ENCODE peak calls at places on chromosomes 11 and 22, in six cellular contexts. U, Y, X, C, Q and H are unnamed samples. For H3K4me1, the result is how much of the 10 kb centered on the place peaks cover.

GRCh38 chr22:24350627-24351026 is 76.8 kb upstream of the ADORA2A start:
- DNase-seq in U (no peak), Q (no peak), X (no peak), Y (no peak), C (no peak), H (no peak)

GRCh38 chr11:79414644-79415317 is 26.0 kb downstream of the TENM4 start:
- DNase-seq in U (peak), C (no peak), X (no peak), Q (no peak), Y (no peak), H (no peak)

GRCh38 chr11:61587541-61587941 is 6.7 kb upstream of the SYT7 start:
- DNase-seq in Y (no peak), X (no peak), U (peak), Q (no peak), C (peak), H (no peak)

GRCh38 chr11:70399681-70400112 is 1.4 kb downstream of the CTTN start:
- DNase-seq in Y (peak), C (peak), Q (peak), U (peak), X (peak), H (peak)

GRCh38 chr11:420054-420910 is 5.5 kb upstream of the SIGIRR start:
- DNase-seq in Q (no peak), C (no peak), X (no peak), U (no peak), Y (no peak), H (no peak)

GRCh38 chr11:85627332-85627997 is at the start of gene DLG2:
- DNase-seq in X (no peak), C (no peak), Q (peak), U (no peak), Y (no peak), H (no peak)

GRCh38 chr22:47417699-47418098 is 655.2 kb downstream of the TBC1D22A start:
- DNase-seq in Y (no peak), C (no peak), U (no peak), X (no peak), Q (no peak), H (no peak)

GRCh38 chr11:26286472-26287066 is 45.4 kb upstream of the ANO3 start:
- DNase-seq in U (no peak), C (no peak), Q (peak), Y (no peak), X (peak), H (no peak)

GRCh38 chr11:110463153-110463552 is 33.4 kb downstream of the FDX1 start:
- DNase-seq in Y (peak), X (peak), U (no peak), C (peak), Q (peak), H (no peak)

GRCh38 chr22:50396751-50397370 is 53.7 kb downstream of the PPP6R2 start:
- DNase-seq in U (no peak), X (peak), Q (no peak), Y (no peak), C (no peak), H (no peak)

GRCh38 chr11:117877120-117877784 is 794 bp upstream of the FXYD6 start:
- DNase-seq in X (no peak), C (no peak), Y (no peak), Q (no peak), U (peak), H (no peak)

GRCh38 chr22:27748355-27749168 is 53.0 kb downstream of the MN1 start:
- DNase-seq in Y (no peak), U (peak), Q (no peak), X (no peak), C (no peak), H (no peak)

GRCh38 chr11:45366196-45366595 is 80.1 kb upstream of the SYT13 start:
- DNase-seq in Q (no peak), X (no peak), U (no peak), C (no peak), Y (no peak), H (no peak)

GRCh38 chr22:50218996-50219727 is 18.4 kb downstream of the SELENOO start:
- DNase-seq in U (peak), X (peak), Q (peak), C (peak), Y (peak), H (no peak)

GRCh38 chr11:10930224-10930960 is 72.5 kb upstream of the ZBED5 start:
- DNase-seq in Y (no peak), Q (no peak), U (no peak), X (no peak), C (no peak), H (peak)

GRCh38 chr11:116211166-116211565 is 561.6 kb downstream of the BUD13 start:
- DNase-seq in Q (no peak), U (no peak), C (no peak), Y (no peak), X (no peak), H (no peak)

GRCh38 chr11:113647108-113647507 is 59.0 kb downstream of the TMPRSS5 start:
- DNase-seq in Y (no peak), X (no peak), U (no peak), C (peak), Q (no peak), H (no peak)

GRCh38 chr11:130024356-130024755 is 21.7 kb upstream of the PRDM10 start:
- DNase-seq in C (no peak), X (no peak), U (no peak), Y (no peak), Q (no peak), H (no peak)

GRCh38 chr22:22925795-22926358 is 38.3 kb downstream of the IGLL5 start:
- DNase-seq in Y (no peak), X (no peak), C (peak), U (no peak), Q (no peak), H (no peak)

GRCh38 chr22:48889209-48889830 is 938.4 kb downstream of the BRD1 start:
- DNase-seq in U (no peak), Y (no peak), Q (no peak), C (no peak), X (no peak), H (no peak)

GRCh38 chr11:31236052-31236652 is 133.4 kb downstream of the DCDC1 start:
- DNase-seq in Y (no peak), U (no peak), C (no peak), Q (no peak), X (peak), H (no peak)

GRCh38 chr11:19697721-19698121 is 14.9 kb upstream of the NAV2 start:
- DNase-seq in U (no peak), Q (no peak), Y (no peak), X (no peak), C (no peak), H (no peak)

GRCh38 chr22:23242473-23243001 is 62.2 kb downstream of the BCR start:
- DNase-seq in Q (no peak), Y (no peak), X (no peak), U (no peak), C (no peak), H (no peak)

GRCh38 chr11:45042560-45042959 is 91.9 kb upstream of the TP53I11 start:
- DNase-seq in X (peak), C (no peak), Y (no peak), Q (peak), U (no peak), H (no peak)

GRCh38 chr11:19723572-19724342 is 11.1 kb downstream of the NAV2 start:
- DNase-seq in C (no peak), Y (no peak), Q (peak), X (no peak), U (no peak), H (no peak)

GRCh38 chr11:61533401-61533800 is 24.9 kb downstream of the LRRC10B start:
- DNase-seq in U (no peak), C (no peak), X (no peak), Q (no peak), Y (no peak), H (no peak)

GRCh38 chr11:71078482-71078881 is 173.9 kb downstream of the SHANK2 start:
- DNase-seq in X (peak), Y (no peak), Q (no peak), U (no peak), C (no peak), H (no peak)

GRCh38 chr22:19540394-19540793 is 16.2 kb upstream of the CLDN5 start:
- DNase-seq in Q (no peak), C (no peak), X (no peak), U (no peak), Y (no peak), H (no peak)

GRCh38 chr11:129636926-129637325 is 178.7 kb upstream of the TMEM45B start:
- DNase-seq in U (no peak), Q (no peak), X (no peak), Y (no peak), C (no peak), H (no peak)

GRCh38 chr22:21775061-21775460 is 39.5 kb upstream of the YPEL1 start:
- DNase-seq in Q (no peak), U (no peak), C (peak), X (no peak), Y (no peak), H (no peak)

GRCh38 chr11:3153291-3153861 is 11.7 kb downstream of the OSBPL5 start:
- DNase-seq in X (no peak), U (peak), Y (peak), C (no peak), Q (no peak), H (no peak)

GRCh38 chr22:27492566-27493201 is 308.9 kb downstream of the MN1 start:
- DNase-seq in U (no peak), X (no peak), C (no peak), Y (no peak), Q (no peak), H (no peak)

GRCh38 chr11:28919194-28919593 is 811.0 kb downstream of the METTL15 start:
- DNase-seq in Q (no peak), U (no peak), Y (no peak), C (no peak), X (no peak), H (no peak)

GRCh38 chr22:24156146-24156914 is 25.0 kb upstream of the SUSD2 start:
- DNase-seq in Q (peak), C (no peak), X (no peak), Y (no peak), U (no peak), H (no peak)

GRCh38 chr11:108647701-108648527 is 17.0 kb upstream of the DDX10 start:
- DNase-seq in X (peak), C (peak), Q (peak), U (peak), Y (no peak), H (no peak)

GRCh38 chr11:9745411-9746211 is 81.7 kb downstream of the SWAP70 start:
- DNase-seq in X (no peak), C (no peak), U (no peak), Q (no peak), Y (no peak), H (no peak)

GRCh38 chr11:9747229-9747628 is 83.4 kb downstream of the SWAP70 start:
- DNase-seq in Y (no peak), U (no peak), C (no peak), Q (no peak), X (no peak), H (no peak)

GRCh38 chr11:9748361-9748970 is 84.6 kb downstream of the SWAP70 start:
- DNase-seq in U (no peak), Q (peak), C (peak), Y (no peak), X (peak), H (no peak)

GRCh38 chr11:9750551-9750950 is 86.7 kb downstream of the SWAP70 start:
- DNase-seq in Q (no peak), Y (no peak), X (no peak), U (no peak), C (no peak), H (no peak)

GRCh38 chr11:9747816-9748215 is 83.9 kb downstream of the SWAP70 start:
- DNase-seq in U (no peak), Q (no peak), X (no peak), Y (no peak), C (no peak), H (no peak)
- H3K4me1 ChIP-seq in U (under half), Q (under half), X (under half), Y (under half), C (under half), H (under half)

DNA sequence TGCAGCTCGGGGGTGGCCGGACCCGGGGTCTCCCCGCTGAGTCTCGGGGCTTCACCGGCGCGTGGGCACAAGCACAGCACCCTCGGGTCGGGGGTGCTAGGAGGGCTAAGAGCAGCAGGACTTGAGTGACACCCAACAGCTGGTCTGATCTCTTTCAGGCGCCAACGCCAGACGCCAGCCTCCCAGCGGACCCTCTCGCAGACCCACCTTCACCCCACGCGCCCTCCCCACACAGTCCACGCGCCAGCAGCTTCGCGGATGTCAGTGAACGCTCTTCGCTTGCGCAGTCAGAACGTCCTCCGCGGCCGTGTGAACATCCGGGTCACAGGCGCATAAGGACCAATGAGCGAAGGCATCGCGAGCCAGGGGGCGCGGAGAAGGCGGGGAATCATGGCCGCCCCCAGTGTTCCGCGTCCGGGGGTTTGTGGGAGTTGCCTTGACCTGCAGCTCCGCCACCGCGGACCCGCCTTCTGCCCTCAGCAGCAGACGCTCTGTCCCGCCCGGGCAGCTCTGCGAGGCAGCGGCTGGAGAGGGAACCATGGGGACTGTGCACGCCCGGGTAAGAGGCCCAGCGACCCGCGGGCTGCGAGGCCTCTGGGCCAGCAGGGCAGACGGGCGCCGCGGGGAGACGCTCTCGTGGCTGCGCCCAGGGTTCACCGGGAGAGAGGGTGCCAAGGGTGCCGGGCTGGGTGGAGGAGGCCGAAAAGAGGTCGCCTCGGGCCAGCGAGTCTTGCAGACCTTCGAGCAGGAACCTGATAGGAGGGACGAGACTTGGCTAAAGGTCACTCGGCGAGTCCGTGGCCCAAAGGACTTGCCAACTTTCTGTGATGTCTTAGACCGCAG is at the start of gene SAMM50:
- DNase-seq in C (peak), Y (peak), X (peak), U (peak), Q (peak), H (peak)
- TF ChIP-seq EP300 in C (no peak), Y (peak), X (no peak), U (no peak), Q (no peak), H (no peak)

DNA sequence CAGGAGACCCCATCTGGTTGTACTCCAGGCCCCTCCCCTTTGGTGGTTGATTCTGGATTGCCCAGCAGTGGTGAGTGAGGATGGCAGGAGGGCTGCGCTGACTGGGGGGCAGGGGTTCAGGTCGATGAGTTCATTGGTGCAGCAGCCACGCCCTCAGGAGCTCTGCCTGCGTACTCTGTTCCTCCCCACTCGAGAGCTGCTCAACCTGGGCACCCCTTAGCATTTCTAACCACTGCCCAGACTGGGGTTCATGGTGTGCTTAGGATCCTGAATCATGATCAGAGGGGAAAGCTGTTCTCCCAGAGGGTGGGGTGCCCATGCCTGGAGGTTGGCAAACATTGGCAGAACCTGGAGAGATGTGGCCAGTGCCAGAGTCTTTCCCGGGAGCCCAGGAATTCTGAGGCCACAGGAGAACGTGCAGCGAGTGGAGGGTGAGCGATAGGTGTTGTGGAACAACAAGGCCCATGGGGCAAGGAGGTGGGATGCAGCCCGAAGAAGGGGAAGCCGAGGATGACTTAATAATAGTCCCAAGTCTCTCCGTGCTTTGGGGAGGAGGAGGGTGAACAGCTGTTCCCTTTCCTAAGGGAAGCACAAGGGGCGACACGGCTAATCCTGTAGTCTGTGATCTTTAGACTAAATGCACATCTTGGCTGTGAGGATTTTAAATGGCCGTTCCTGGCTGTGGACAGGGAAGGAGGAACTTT is 75.5 kb downstream of the SCN3B start:
- DNase-seq in U (no peak), Q (no peak), C (no peak), X (no peak), Y (no peak), H (no peak)
- H3K4me1 ChIP-seq in U (under half), Q (under half), C (under half), X (under half), Y (under half), H (under half)

DNA sequence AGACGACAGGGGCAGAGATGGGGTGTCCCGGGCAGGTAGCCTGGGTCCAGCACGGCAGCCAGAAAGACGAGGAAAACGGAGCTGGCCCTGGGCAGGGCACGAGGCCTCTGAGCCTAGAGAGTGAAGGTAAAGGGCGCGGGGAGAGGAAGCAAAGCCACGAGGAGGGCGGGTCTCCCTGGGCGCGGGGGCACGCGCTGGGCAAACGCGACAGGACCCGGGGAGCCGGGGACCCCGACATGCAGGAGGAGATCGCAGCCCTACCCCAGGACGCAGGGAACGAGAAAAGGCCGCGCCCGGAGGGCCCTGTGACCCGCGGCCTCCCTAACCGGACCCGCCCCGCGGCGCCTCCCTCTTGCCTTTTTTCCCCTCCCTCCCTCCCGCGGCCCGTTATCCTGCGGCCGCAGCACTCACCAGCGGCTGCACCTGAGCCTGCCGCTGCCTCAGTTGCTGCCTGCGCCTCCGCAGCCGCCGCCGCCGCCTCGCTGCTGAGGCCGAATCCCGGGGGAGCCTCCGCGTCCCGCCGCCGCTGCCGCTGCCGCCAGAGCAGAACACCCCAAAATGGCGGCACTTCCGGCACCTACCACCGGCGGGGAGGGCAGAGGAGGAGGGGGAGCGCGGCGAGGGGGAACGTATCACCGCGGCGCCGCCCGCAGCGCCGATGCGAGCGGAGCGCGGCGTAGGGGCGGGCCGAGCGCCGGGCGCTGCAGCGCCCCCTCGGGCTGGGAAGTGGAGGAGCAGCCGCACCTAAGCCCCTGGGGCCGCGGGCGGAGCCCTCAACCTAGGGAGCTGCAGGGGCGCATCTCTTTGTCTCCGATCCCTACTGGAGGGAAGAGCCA is at the start of gene CELF1:
- DNase-seq in Y (peak), Q (peak), C (peak), U (peak), X (peak), H (peak)
- TF ChIP-seq EP300 in Y (no peak), Q (no peak), C (no peak), U (no peak), X (no peak), H (no peak)

GRCh38 chr11:63845911-63846310 is 7.0 kb downstream of the MARK2 start:
- DNase-seq in U (no peak), C (no peak), X (no peak), Y (no peak), Q (no peak), H (no peak)

GRCh38 chr11:63847363-63847762 is 8.5 kb downstream of the MARK2 start:
- DNase-seq in X (no peak), Q (no peak), U (no peak), C (no peak), Y (no peak), H (no peak)

GRCh38 chr11:63845305-63845704 is 6.4 kb downstream of the MARK2 start:
- DNase-seq in X (peak), Y (no peak), U (no peak), C (no peak), Q (no peak), H (no peak)

GRCh38 chr11:63849691-63850090 is 10.8 kb downstream of the MARK2 start:
- DNase-seq in Y (no peak), X (no peak), C (no peak), Q (no peak), U (no peak), H (no peak)

GRCh38 chr11:63846897-63847296 is 8.0 kb downstream of the MARK2 start:
- DNase-seq in Q (no peak), X (no peak), C (no peak), U (no peak), Y (no peak), H (no peak)
- H3K4me1 ChIP-seq in Q (under half), X (under half), C (under half), U (under half), Y (half or more), H (half or more)

GRCh38 chr11:120835601-120836228 is 188.2 kb upstream of the TBCEL start:
- DNase-seq in C (no peak), Y (no peak), U (no peak), Q (no peak), X (no peak), H (no peak)
- TF ChIP-seq EP300 in C (no peak), Y (no peak), U (no peak), Q (no peak), X (no peak), H (no peak)

DNA sequence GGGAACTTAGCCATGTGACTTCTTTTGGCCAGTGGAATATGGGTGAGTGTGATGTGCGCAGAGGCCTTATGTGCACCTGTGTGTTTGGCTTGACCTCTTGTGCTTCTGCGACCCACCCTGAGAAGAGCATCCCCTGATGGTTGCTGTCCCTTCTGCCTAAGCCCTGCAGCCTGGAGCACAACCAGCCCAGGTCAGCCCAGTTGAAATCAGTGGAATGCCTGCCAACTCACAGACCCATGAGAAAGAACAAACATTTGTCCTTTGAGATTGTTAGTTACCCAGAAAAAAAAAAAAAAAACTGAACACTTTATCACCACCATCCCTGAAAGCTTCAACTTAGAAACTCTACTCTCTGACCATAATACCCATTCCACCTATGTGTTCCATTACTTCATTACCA is 38.5 kb downstream of the PAMR1 start:
- DNase-seq in Q (no peak), Y (no peak), C (no peak), U (no peak), X (no peak), H (no peak)
- H3K4me1 ChIP-seq in Q (under half), Y (under half), C (under half), U (under half), X (under half), H (under half)